ENCODE peak calls at places on chromosome 4, in eight cellular contexts. E is AG08396; S is ACHN; H is NCI-H1436; W is tibial nerve; L is hippocampal formation; D is activated naive CD8-positive, alpha-beta T cell treated with anti-CD3 and anti-CD28 coated beads, Interleukin-2, amount 50 U/mL, for 24 hours; V is fibroblast of gingiva. A is an unnamed sample.

GRCh38 chr4:1775731-1776500 is 17.2 kb upstream of the FGFR3 start:
- DNase-seq in S (peak), L (peak), E (no peak), W (no peak), V (no peak), D (no peak), H (no peak), A (no peak)

GRCh38 chr4:26590639-26591038 is 6.8 kb downstream of the TBC1D19 start:
- DNase-seq in L (no peak), H (no peak), D (no peak), W (no peak), V (no peak), E (no peak), S (peak), A (peak)

GRCh38 chr4:85486425-85487101 is 11.6 kb downstream of the ARHGAP24 start:
- DNase-seq in L (no peak), D (no peak), V (no peak), S (no peak), E (peak), H (no peak), W (no peak), A (peak)

GRCh38 chr4:101306225-101306624 is 41.1 kb downstream of the PPP3CA start:
- DNase-seq in S (no peak), E (no peak), D (no peak), V (no peak), L (no peak), W (no peak), H (no peak), A (peak)

GRCh38 chr4:152072886-152073285 is 312.1 kb upstream of the GATB start:
- DNase-seq in H (no peak), V (no peak), D (no peak), L (no peak), S (no peak), W (no peak), E (no peak), A (no peak)

GRCh38 chr4:142544014-142544413 is 302.1 kb downstream of the INPP4B start:
- DNase-seq in W (no peak), S (no peak), L (no peak), E (no peak), H (no peak), V (no peak), D (no peak), A (no peak)

GRCh38 chr4:8731364-8731763 is 138.8 kb downstream of the CPZ start:
- DNase-seq in V (no peak), H (no peak), S (no peak), E (no peak), D (no peak), W (no peak), L (no peak), A (no peak)

GRCh38 chr4:47002593-47002992 is 9.2 kb upstream of the GABRA4 start:
- DNase-seq in H (no peak), S (peak), V (peak), D (no peak), E (peak), W (no peak), L (no peak), A (no peak)

GRCh38 chr4:2366252-2367192 is 51.9 kb downstream of the ZFYVE28 start:
- DNase-seq in L (no peak), W (no peak), E (no peak), S (no peak), D (no peak), H (no peak), V (no peak), A (no peak)

GRCh38 chr4:1285790-1286553 is 3.7 kb upstream of the MAEA start:
- DNase-seq in S (peak), D (peak), H (no peak), L (no peak), V (no peak), E (no peak), W (no peak), A (no peak)

GRCh38 chr4:177574446-177574845 is 132.2 kb upstream of the AGA start:
- DNase-seq in E (no peak), V (no peak), H (no peak), L (no peak), S (peak), D (no peak), W (no peak), A (peak)

GRCh38 chr4:139740531-139741041 is 75.0 kb downstream of the MGST2 start:
- DNase-seq in V (peak), E (peak), H (peak), W (peak), S (peak), D (no peak), L (peak), A (peak)

GRCh38 chr4:146329042-146329716 is 114.8 kb downstream of the REELD1 start:
- DNase-seq in W (no peak), D (no peak), S (peak), E (no peak), H (no peak), L (no peak), V (peak), A (peak)

GRCh38 chr4:147799986-147800555 is 68.2 kb downstream of the ARHGAP10 start:
- DNase-seq in L (no peak), V (no peak), E (no peak), D (peak), H (no peak), S (no peak), W (no peak), A (peak)

GRCh38 chr4:2981256-2981804 is 18.0 kb downstream of the GRK4 start:
- DNase-seq in W (no peak), H (no peak), E (no peak), V (no peak), L (no peak), D (no peak), S (no peak), A (no peak)

GRCh38 chr4:48635310-48635709 is 144.8 kb downstream of the FRYL start:
- DNase-seq in W (no peak), S (peak), V (no peak), E (peak), H (no peak), D (no peak), L (no peak), A (peak)

GRCh38 chr4:27181672-27182071 is 321.0 kb downstream of the STIM2 start:
- DNase-seq in H (no peak), V (no peak), D (no peak), S (no peak), L (no peak), E (no peak), W (no peak), A (no peak)

GRCh38 chr4:67696061-67696460 is 4.9 kb downstream of the UBA6 start:
- DNase-seq in S (no peak), V (no peak), E (no peak), W (no peak), D (no peak), L (no peak), H (no peak), A (no peak)

GRCh38 chr4:138938371-138938699 is 77.2 kb upstream of the NOCT start:
- DNase-seq in E (peak), H (peak), V (peak), L (no peak), D (no peak), W (no peak), S (peak), A (peak)

A was measured in astrocyte.